ENCODE peak calls at places on chromosomes 6 and 20, in seven cellular contexts. X is A549; H is mammary epithelial cell; V is heart right ventricle; R is CD8-positive, alpha-beta memory T cell; Y is IMR-90; B is mesenchymal stem cell. W is an unnamed sample.

GRCh38 chr20:33434434-33434833 is 9.1 kb downstream of the SNTA1 start:
- DNase-seq in Y (no peak), H (no peak), R (no peak), X (no peak), B (no peak), V (no peak), W (no peak)

GRCh38 chr6:87230801-87231200 is 75.4 kb downstream of the ZNF292 start:
- DNase-seq in X (no peak), V (no peak), Y (peak; percentile 51), B (no peak), R (no peak), H (no peak), W (no peak)

GRCh38 chr6:27528714-27529113 is 55.8 kb upstream of the ZNF184 start:
- DNase-seq in X (no peak), B (no peak), R (no peak), Y (no peak), H (no peak), V (no peak), W (no peak)

GRCh38 chr6:140178550-140179334 is 804.3 kb upstream of the CITED2 start:
- DNase-seq in H (peak; percentile 47), R (no peak), X (no peak), B (no peak), V (no peak), Y (peak; percentile 81), W (peak; percentile 5)

GRCh38 chr6:150686566-150686965 is 86.9 kb downstream of the PLEKHG1 start:
- DNase-seq in X (no peak), B (no peak), V (no peak), Y (no peak), H (peak; percentile 64), R (no peak), W (no peak)

GRCh38 chr6:116280161-116280959 is 630 bp upstream of the TSPYL1 start:
- DNase-seq in V (no peak), B (peak; percentile 28), R (no peak), H (no peak), X (peak; percentile 18), Y (peak; percentile 16), W (peak; percentile 13)

GRCh38 chr6:26158581-26159416 is 71.6 kb downstream of the HFE start:
- DNase-seq in H (peak; percentile 62), X (peak; percentile 55), Y (peak; percentile 46), R (peak; percentile 85), V (peak; percentile 42), B (peak; percentile 75), W (peak; percentile 54)

GRCh38 chr20:60314727-60315126 is 356.5 kb downstream of the CDH26 start:
- DNase-seq in H (no peak), V (no peak), R (no peak), B (no peak), Y (no peak), X (no peak), W (no peak)

GRCh38 chr6:75233097-75233615 is 10.4 kb downstream of the COX7A2 start:
- DNase-seq in R (no peak), H (no peak), X (no peak), Y (no peak), V (no peak), B (no peak), W (no peak)

GRCh38 chr20:10218536-10219451 is at the start of gene SNAP25:
- DNase-seq in X (peak; percentile 97), H (peak; percentile 47), V (no peak), B (peak; percentile 93), Y (peak; percentile 90), R (peak; percentile 59), W (peak; percentile 80)

GRCh38 chr6:37052027-37052628 is 46.7 kb downstream of the FGD2 start:
- DNase-seq in V (no peak), R (no peak), Y (no peak), B (no peak), X (peak; percentile 43), H (no peak), W (no peak)

GRCh38 chr6:56808871-56809359 is 146.0 kb upstream of the BEND6 start:
- DNase-seq in Y (peak; percentile 73), H (peak; percentile 91), R (no peak), V (no peak), B (peak; percentile 63), X (peak; percentile 80), W (no peak)

GRCh38 chr6:16810411-16810810 is 49.2 kb upstream of the ATXN1 start:
- DNase-seq in B (no peak), H (no peak), X (no peak), Y (no peak), R (no peak), V (no peak), W (no peak)
- H3K9me3 ChIP-seq in B (peaks cover 28% of the 10 kb centered on the region), H (peaks cover 9% of the 10 kb centered on the region), X (peaks cover 5% of the 10 kb centered on the region), Y (peaks cover 17% of the 10 kb centered on the region), R (peaks cover 10% of the 10 kb centered on the region), V (peaks cover 42% of the 10 kb centered on the region), W (peaks cover 12% of the 10 kb centered on the region)

DNA sequence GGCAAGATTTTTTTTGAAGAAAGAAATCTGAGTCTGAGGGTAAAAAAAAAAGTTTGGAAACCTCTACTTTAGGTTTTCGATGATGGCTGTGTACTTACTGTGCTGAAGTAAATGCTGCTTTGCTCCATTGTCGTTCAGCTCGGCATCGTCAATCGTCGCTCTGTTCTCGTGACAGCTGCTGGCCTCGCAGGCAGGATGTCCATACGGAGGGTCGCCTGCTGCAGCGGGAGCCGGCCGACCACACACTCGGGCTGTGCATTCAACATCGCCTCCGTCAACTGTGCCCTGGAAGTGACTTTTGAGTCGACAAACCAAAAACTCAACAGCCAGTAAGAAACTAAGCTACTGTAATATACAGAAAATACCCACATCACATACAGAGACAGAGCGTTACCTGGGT is 53.1 kb upstream of the SMOC2 start:
- DNase-seq in R (no peak), X (no peak), V (no peak), Y (no peak), B (no peak), H (no peak), W (no peak)
- H3K9me3 ChIP-seq in R (no peaks in the 10 kb centered on the region), X (no peaks in the 10 kb centered on the region), V (no peaks in the 10 kb centered on the region), Y (peaks cover 54% of the 10 kb centered on the region), B (no peaks in the 10 kb centered on the region), H (peaks cover 20% of the 10 kb centered on the region), W (peaks cover 2% of the 10 kb centered on the region)

GRCh38 chr20:47379433-47380150 is 23.1 kb upstream of the ZMYND8 start:
- DNase-seq in R (no peak), B (peak; percentile 86), V (no peak), H (no peak), Y (peak; percentile 97), X (peak; percentile 92), W (no peak)
- H3K9me3 ChIP-seq in R (no peaks in the 10 kb centered on the region), B (no peaks in the 10 kb centered on the region), V (no peaks in the 10 kb centered on the region), H (no peaks in the 10 kb centered on the region), Y (no peaks in the 10 kb centered on the region), X (no peaks in the 10 kb centered on the region), W (no peaks in the 10 kb centered on the region)

GRCh38 chr20:56143759-56144158 is 104.8 kb upstream of the MC3R start:
- DNase-seq in X (no peak), H (no peak), V (no peak), Y (no peak), R (no peak), B (no peak), W (no peak)
- H3K9me3 ChIP-seq in X (peaks cover 3% of the 10 kb centered on the region), H (no peaks in the 10 kb centered on the region), V (peaks cover 24% of the 10 kb centered on the region), Y (peaks cover 12% of the 10 kb centered on the region), R (no peaks in the 10 kb centered on the region), B (peaks cover 15% of the 10 kb centered on the region), W (peaks cover 11% of the 10 kb centered on the region)

GRCh38 chr20:25321262-25321831 is 69.3 kb downstream of the ABHD12 start:
- DNase-seq in Y (no peak), B (peak; percentile 32), V (no peak), H (no peak), X (no peak), R (no peak), W (no peak)
- H3K9me3 ChIP-seq in Y (no peaks in the 10 kb centered on the region), B (no peaks in the 10 kb centered on the region), V (no peaks in the 10 kb centered on the region), H (no peaks in the 10 kb centered on the region), X (no peaks in the 10 kb centered on the region), R (no peaks in the 10 kb centered on the region), W (no peaks in the 10 kb centered on the region)

DNA sequence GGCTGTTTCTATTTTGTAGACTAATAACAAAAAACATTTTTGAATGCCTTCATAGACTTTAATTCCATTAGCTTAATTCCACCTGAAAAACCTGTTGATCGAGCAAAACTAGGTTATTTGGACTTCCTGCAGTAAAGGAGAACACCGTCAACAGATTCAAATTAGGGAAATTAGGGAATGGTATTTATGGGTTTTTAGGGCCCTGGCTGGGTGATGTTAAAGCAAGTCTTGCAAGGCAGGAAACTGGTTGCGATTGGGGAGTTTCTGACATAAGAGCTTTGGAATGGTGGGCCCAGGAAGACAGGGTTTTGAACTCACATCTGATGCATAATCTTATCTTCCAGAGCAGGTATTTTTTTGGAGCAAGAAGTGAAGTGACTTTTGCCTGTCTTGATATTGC is 40.1 kb upstream of the TFAP2C start:
- DNase-seq in H (no peak), V (no peak), B (no peak), R (no peak), X (no peak), Y (no peak), W (no peak)
- H3K9me3 ChIP-seq in H (no peaks in the 10 kb centered on the region), V (no peaks in the 10 kb centered on the region), B (no peaks in the 10 kb centered on the region), R (no peaks in the 10 kb centered on the region), X (no peaks in the 10 kb centered on the region), Y (no peaks in the 10 kb centered on the region), W (no peaks in the 10 kb centered on the region)

GRCh38 chr6:130996635-130997034 is 66.4 kb downstream of the EPB41L2 start:
- DNase-seq in Y (no peak), B (no peak), V (no peak), H (no peak), X (no peak), R (no peak), W (no peak)

GRCh38 chr6:130993292-130993765 is 69.7 kb downstream of the EPB41L2 start:
- DNase-seq in B (no peak), R (no peak), X (no peak), H (no peak), V (no peak), Y (no peak), W (no peak)

GRCh38 chr6:130994319-130995097 is 68.5 kb downstream of the EPB41L2 start:
- DNase-seq in V (no peak), X (no peak), Y (no peak), H (no peak), R (no peak), B (no peak), W (no peak)

GRCh38 chr6:130995783-130996447 is 67.1 kb downstream of the EPB41L2 start:
- DNase-seq in Y (peak; percentile 29), R (no peak), V (no peak), H (no peak), X (no peak), B (peak; percentile 24), W (peak; percentile 41)

DNA sequence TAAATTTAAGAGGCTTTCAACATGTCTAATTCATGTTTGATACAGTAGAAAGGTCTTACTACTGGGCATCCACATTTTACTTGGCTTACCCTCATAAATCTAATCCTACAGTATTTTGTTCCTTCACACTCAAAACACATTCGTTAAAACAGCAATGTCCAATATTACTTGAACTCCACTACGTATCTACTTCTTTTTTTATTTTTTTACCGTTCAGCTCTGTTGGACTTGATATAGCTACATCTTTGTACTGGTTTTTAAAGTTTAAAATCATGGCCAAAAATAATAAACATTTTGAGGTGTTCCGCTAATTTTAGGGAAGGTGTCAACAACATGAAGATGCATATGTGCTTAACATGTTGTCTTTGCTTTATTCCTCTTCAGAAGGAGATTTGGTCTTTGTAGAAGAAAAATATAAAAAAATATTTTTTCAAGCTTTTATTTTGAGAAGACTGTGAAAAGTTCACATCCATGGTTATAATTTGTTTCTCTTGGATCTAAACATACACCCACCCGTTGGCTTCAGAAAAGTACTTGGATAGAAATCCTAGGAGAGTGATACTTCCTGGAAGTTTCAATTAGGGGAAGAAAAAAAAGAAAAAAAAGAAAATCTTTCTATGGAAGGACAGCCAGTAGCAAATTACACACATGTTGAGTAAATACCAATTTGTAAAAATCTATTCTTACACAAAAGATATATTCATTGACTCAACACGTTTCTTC is 71.5 kb downstream of the EPB41L2 start:
- DNase-seq in V (no peak), B (no peak), R (no peak), X (no peak), H (no peak), Y (no peak), W (no peak)
- H3K9me3 ChIP-seq in V (no peaks in the 10 kb centered on the region), B (no peaks in the 10 kb centered on the region), R (no peaks in the 10 kb centered on the region), X (no peaks in the 10 kb centered on the region), H (no peaks in the 10 kb centered on the region), Y (no peaks in the 10 kb centered on the region), W (no peaks in the 10 kb centered on the region)

GRCh38 chr6:169415179-169415578 is 161.5 kb upstream of the THBS2 start:
- DNase-seq in R (no peak), X (peak; percentile 6), V (no peak), Y (no peak), H (no peak), B (peak; percentile 3), W (no peak)
- H3K9me3 ChIP-seq in R (no peaks in the 10 kb centered on the region), X (peaks cover 13% of the 10 kb centered on the region), V (peaks cover 30% of the 10 kb centered on the region), Y (peaks cover 6% of the 10 kb centered on the region), H (peaks cover 4% of the 10 kb centered on the region), B (peaks cover 49% of the 10 kb centered on the region), W (no peaks in the 10 kb centered on the region)

W was measured in SJSA1.